ENCODE peak calls at places on chromosomes 1 and 21, in six cellular contexts. U is GM12865, O is lower leg skin, H is K562, S is heart left ventricle, D is fibroblast of mammary gland. A is an unnamed sample.

GRCh38 chr1:17551755-17552234 is 12.3 kb downstream of the ARHGEF10L start:
- DNase-seq in U (peak; percentile 4), O (no peak), H (no peak), S (no peak), D (peak; percentile 80), A (no peak)

GRCh38 chr1:33316601-33317000 is 4.3 kb downstream of the A3GALT2 start:
- DNase-seq in U (no peak), O (no peak), H (no peak), S (no peak), D (no peak), A (no peak)

GRCh38 chr1:5826601-5827000 is 165.6 kb downstream of the NPHP4 start:
- DNase-seq in U (no peak), O (no peak), H (no peak), S (no peak), D (no peak), A (no peak)

GRCh38 chr1:29648026-29648425 is 411.7 kb downstream of the PTPRU start:
- DNase-seq in U (no peak), O (peak; percentile 28), H (no peak), S (no peak), D (no peak), A (no peak)

GRCh38 chr1:175471039-175471800 is 272.2 kb downstream of the TNR start:
- DNase-seq in U (peak; percentile 29), O (peak; percentile 39), H (no peak), S (no peak), D (peak; percentile 3), A (no peak)

GRCh38 chr1:23475134-23475628 is 8.8 kb downstream of the ASAP3 start:
- DNase-seq in U (no peak), O (no peak), H (no peak), S (no peak), D (peak; percentile 97), A (peak; percentile 86)

GRCh38 chr1:118859999-118860398 is 128.1 kb downstream of the TBX15 start:
- DNase-seq in U (no peak), O (no peak), H (no peak), S (no peak), D (no peak), A (no peak)

GRCh38 chr1:20625176-20626097 is 7.8 kb upstream of the PINK1 start:
- DNase-seq in U (no peak), O (no peak), H (no peak), S (no peak), D (no peak), A (no peak)

GRCh38 chr1:110340207-110340468 is 961 bp downstream of the RBM15 start:
- DNase-seq in U (no peak), O (no peak), H (peak; percentile 45), S (no peak), D (no peak), A (no peak)

GRCh38 chr1:227321035-227321434 is 2.7 kb upstream of the CDC42BPA start:
- DNase-seq in U (no peak), O (no peak), H (no peak), S (no peak), D (no peak), A (no peak)

GRCh38 chr21:34557261-34557660 is 45.3 kb upstream of the KCNE1 start:
- DNase-seq in U (peak; percentile 20), O (no peak), H (no peak), S (no peak), D (no peak), A (no peak)

GRCh38 chr1:20569523-20570098 is 17.2 kb downstream of the FAM43B start:
- DNase-seq in U (no peak), O (no peak), H (no peak), S (no peak), D (no peak), A (no peak)

GRCh38 chr21:15964181-15964855 is 234.5 kb downstream of the USP25 start:
- DNase-seq in U (no peak), O (no peak), H (no peak), S (no peak), D (peak; percentile 6), A (no peak)

GRCh38 chr1:16396591-16396990 is 29.5 kb downstream of the SZRD1 start:
- DNase-seq in U (no peak), O (no peak), H (no peak), S (no peak), D (peak; percentile 90), A (peak; percentile 50)

GRCh38 chr1:226625832-226626576 is 77.4 kb downstream of the STUM start:
- DNase-seq in U (no peak), O (peak; percentile 80), H (no peak), S (peak; percentile 30), D (no peak), A (no peak)

GRCh38 chr1:196689001-196689400 is 37.2 kb downstream of the CFH start:
- DNase-seq in U (no peak), O (no peak), H (no peak), S (no peak), D (no peak), A (no peak)

GRCh38 chr21:42389449-42389835 is 6.4 kb downstream of the TMPRSS3 start:
- DNase-seq in U (no peak), O (no peak), H (no peak), S (no peak), D (no peak), A (no peak)

GRCh38 chr1:166882893-166883292 is 6.8 kb upstream of the TADA1 start:
- DNase-seq in U (no peak), O (no peak), H (no peak), S (no peak), D (peak; percentile 3), A (no peak)

GRCh38 chr1:9201421-9202239 is 32.9 kb upstream of the H6PD start:
- DNase-seq in U (no peak), O (no peak), H (no peak), S (no peak), D (peak; percentile 93), A (no peak)

GRCh38 chr21:45618846-45619485 is 24.6 kb upstream of the PCBP3 start:
- DNase-seq in U (no peak), O (peak; percentile 49), H (no peak), S (no peak), D (peak; percentile 41), A (no peak)

GRCh38 chr1:167517535-167518330 is 596 bp downstream of the CD247 start:
- DNase-seq in U (no peak), O (no peak), H (peak; percentile 88), S (no peak), D (no peak), A (no peak)

GRCh38 chr1:180248731-180249681 is 18.9 kb downstream of the LHX4 start:
- DNase-seq in U (no peak), O (no peak), H (peak; percentile 78), S (no peak), D (no peak), A (no peak)

DNA sequence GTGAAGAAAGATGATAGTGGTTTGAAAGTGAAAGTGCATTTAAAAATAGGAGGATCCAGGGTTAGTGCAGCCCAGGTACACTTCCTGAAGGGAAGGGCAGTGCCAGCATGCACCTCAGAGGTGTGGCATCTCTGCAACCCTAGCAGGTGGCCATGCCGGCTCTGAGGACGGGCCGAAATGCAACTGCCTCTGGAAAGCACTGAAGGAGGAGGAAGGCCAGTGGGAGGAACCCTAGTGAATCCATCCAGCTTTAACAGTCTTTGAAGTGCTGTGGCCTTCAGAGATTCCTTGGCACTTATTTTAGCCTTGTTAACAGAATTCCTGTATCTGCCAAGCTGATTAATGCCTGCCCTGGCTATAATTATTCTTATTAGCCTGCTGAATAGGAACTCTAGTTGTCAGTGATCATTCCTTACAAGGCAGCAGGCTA is 5.5 kb downstream of the PTGFRN start:
- DNase-seq in U (no peak), O (no peak), H (no peak), S (no peak), D (no peak), A (no peak)
- H3K4me3 ChIP-seq in U (no peak overlapping the region), O (no peak overlapping the region), H (no peak overlapping the region), S (peak overlapping the region; percentile 41), D (no peak overlapping the region), A (no peak overlapping the region)

GRCh38 chr1:14926214-14926613 is 227.3 kb upstream of the TMEM51 start:
- DNase-seq in U (no peak), O (no peak), H (no peak), S (no peak), D (no peak), A (no peak)

GRCh38 chr1:14926818-14927555 is 226.6 kb upstream of the TMEM51 start:
- DNase-seq in U (no peak), O (no peak), H (no peak), S (no peak), D (no peak), A (no peak)

GRCh38 chr1:14924012-14924452 is 229.5 kb upstream of the TMEM51 start:
- DNase-seq in U (peak; percentile 45), O (peak; percentile 93), H (peak; percentile 92), S (peak; percentile 85), D (peak; percentile 45), A (no peak)

GRCh38 chr1:14924455-14925325 is 228.9 kb upstream of the TMEM51 start:
- DNase-seq in U (no peak), O (no peak), H (peak; percentile 84), S (peak; percentile 79), D (peak; percentile 49), A (no peak)

DNA sequence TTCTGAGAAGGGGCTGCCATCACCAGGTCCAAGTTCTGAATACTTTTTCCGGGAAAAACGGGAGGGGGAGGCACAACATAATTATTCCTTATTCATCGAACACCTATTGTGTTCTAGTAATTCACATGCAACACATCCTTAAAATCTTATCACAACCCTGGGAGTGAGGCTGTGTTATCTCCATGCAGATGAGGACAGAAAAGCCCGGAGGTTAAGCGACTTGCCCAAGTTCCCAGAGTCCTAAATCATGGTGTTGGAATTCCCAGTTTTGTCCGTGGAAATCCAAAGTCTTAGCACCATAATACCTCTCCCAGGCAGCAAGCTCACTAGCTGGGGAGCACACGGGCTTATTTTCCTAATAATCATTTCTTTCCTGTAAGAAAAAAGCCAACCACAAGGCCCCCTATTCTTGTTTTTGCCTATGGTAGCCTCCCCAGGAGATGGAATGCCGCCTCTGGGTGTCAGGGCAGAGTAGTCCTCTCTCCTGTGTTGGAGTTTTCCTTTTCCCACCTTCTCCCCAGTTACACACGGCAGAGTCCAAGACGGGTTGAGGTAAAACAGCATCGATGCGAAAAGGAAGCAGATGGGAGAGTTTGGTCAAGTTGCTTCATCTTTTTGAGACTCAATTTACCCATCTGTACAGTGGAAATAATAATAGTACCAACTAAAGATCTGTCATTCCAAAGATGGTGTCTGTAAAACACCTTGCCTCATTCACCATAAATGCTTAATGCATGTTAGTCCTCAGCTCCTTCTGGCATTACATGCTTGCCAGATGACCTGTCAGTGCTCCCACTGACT is 228.0 kb upstream of the TMEM51 start:
- DNase-seq in U (no peak), O (no peak), H (no peak), S (no peak), D (no peak), A (no peak)
- TF ChIP-seq CTCF in U (no peak), O (no peak), H (no peak), S (no peak), D (no peak), A (no peak)

GRCh38 chr1:26459148-26459547 is 13.1 kb upstream of the HMGN2 start:
- DNase-seq in U (no peak), O (no peak), H (no peak), S (no peak), D (no peak), A (no peak)
- H3K4me3 ChIP-seq in U (no peak overlapping the region), O (no peak overlapping the region), H (no peak overlapping the region), S (no peak overlapping the region), D (no peak overlapping the region), A (no peak overlapping the region)

GRCh38 chr1:171850951-171851350 is 9.7 kb downstream of the DNM3 start:
- DNase-seq in U (no peak), O (no peak), H (no peak), S (no peak), D (no peak), A (no peak)
- TF ChIP-seq CTCF in U (peak; percentile 18), O (no peak), H (peak; percentile 40), S (no peak), D (no peak), A (no peak)